ENCODE peak calls at places on chromosomes 1 and 21, in four cellular contexts. L, X, G and H are unnamed samples.

GRCh38 chr1:195934839-195935557 is 673.2 kb downstream of the KCNT2 start:
- DNase-seq in L (no peak), X (no peak), G (no peak), H (no peak)

GRCh38 chr1:192959657-192960186 is 99.4 kb downstream of the UCHL5 start:
- DNase-seq in L (no peak), X (no peak), G (no peak), H (no peak)

GRCh38 chr1:21077085-21077484 is 99.6 kb downstream of the EIF4G3 start:
- DNase-seq in L (no peak), X (no peak), G (no peak), H (no peak)

GRCh38 chr1:41895552-41895951 is 23.2 kb downstream of the HIVEP3 start:
- DNase-seq in L (no peak), X (no peak), G (no peak), H (no peak)

GRCh38 chr1:211738709-211739301 is 63.4 kb upstream of the NEK2 start:
- DNase-seq in L (no peak), X (no peak), G (no peak), H (no peak)

GRCh38 chr1:86860424-86860823 is 53.5 kb downstream of the SELENOF start:
- DNase-seq in L (no peak), X (no peak), G (no peak), H (no peak)

GRCh38 chr1:87712261-87712674 is 383.6 kb downstream of the LMO4 start:
- DNase-seq in L (no peak), X (no peak), G (no peak), H (no peak)

GRCh38 chr1:228540161-228540917 is 53.2 kb downstream of the RNF187 start:
- DNase-seq in L (no peak), X (no peak), G (no peak), H (no peak)

GRCh38 chr1:44359234-44359937 is 4.3 kb upstream of the ERI3 start:
- DNase-seq in L (no peak), X (no peak), G (no peak), H (no peak)

GRCh38 chr1:31666290-31666963 is 21.8 kb upstream of the PEF1 start:
- DNase-seq in L (peak), X (peak), G (no peak), H (no peak)

GRCh38 chr1:227470688-227471087 is 92.7 kb upstream of the ZNF678 start:
- DNase-seq in L (no peak), X (no peak), G (no peak), H (no peak)

GRCh38 chr1:34787461-34788420 is 5.1 kb upstream of the GJA4 start:
- DNase-seq in L (no peak), X (no peak), G (no peak), H (peak)

GRCh38 chr1:148263128-148263905 is 111.2 kb upstream of the NBPF11 start:
- DNase-seq in L (peak), X (peak), G (peak), H (peak)
- TF ChIP-seq POLR2A in L (peak), X (peak), G (peak), H (no peak)

GRCh38 chr21:44696572-44696971 is 400 bp upstream of the KRTAP10-12 start:
- DNase-seq in L (no peak), X (no peak), G (no peak), H (no peak)

GRCh38 chr21:44694776-44695175 is 2.2 kb upstream of the KRTAP10-12 start:
- DNase-seq in L (no peak), X (no peak), G (no peak), H (no peak)

GRCh38 chr21:44695641-44696040 is 1.3 kb upstream of the KRTAP10-12 start:
- DNase-seq in L (no peak), X (no peak), G (no peak), H (no peak)

GRCh38 chr21:44692798-44693512 is 4.0 kb upstream of the KRTAP10-12 start:
- DNase-seq in L (no peak), X (no peak), G (no peak), H (no peak)

GRCh38 chr21:44695176-44695575 is 1.8 kb upstream of the KRTAP10-12 start:
- DNase-seq in L (no peak), X (no peak), G (no peak), H (no peak)
- H3K27ac ChIP-seq in L (no peak), X (no peak), G (no peak), H (no peak)

GRCh38 chr1:64932962-64933295 is 33.4 kb downstream of the JAK1 start:
- DNase-seq in L (no peak), X (no peak), G (no peak), H (no peak)
- TF ChIP-seq POLR2A in L (no peak), X (no peak), G (no peak), H (no peak)

GRCh38 chr1:229888157-229888556 is 178.9 kb upstream of the GALNT2 start:
- DNase-seq in L (no peak), X (no peak), G (no peak), H (no peak)
- H3K27ac ChIP-seq in L (no peak), X (no peak), G (no peak), H (peak)